ENCODE peak calls at places on chromosomes 5 and 9, in ten cellular contexts. U is effector memory CD8-positive, alpha-beta T cell; H is IMR-90; I is GM23248; G is retina; Q is stimulated activated CD8-positive, alpha-beta memory T cell treated with anti-CD3 and anti-CD28 coated beads, Interleukin-4, amount 100 ng/mL, for 24 hours; C is activated naive CD8-positive, alpha-beta T cell treated with anti-CD3 and anti-CD28 coated beads, Interleukin-2, amount 50 U/mL, for 24 hours; M is ecto neural progenitor cell; B is fibroblast of the aortic adventitia; V is neural crest cell. R is an unnamed sample.

GRCh38 chr5:79742549-79743136 is 53.0 kb downstream of the CMYA5 start:
- DNase-seq in Q (no peak), V (no peak), H (no peak), M (no peak), U (no peak), G (no peak), I (no peak), B (no peak), C (no peak), R (no peak)

GRCh38 chr5:42612997-42613396 is 143.6 kb upstream of the CCDC152 start:
- DNase-seq in I (peak), U (no peak), C (no peak), G (no peak), B (peak), V (no peak), H (peak), Q (no peak), M (no peak), R (no peak)

GRCh38 chr5:112535339-112535738 is 116.3 kb upstream of the EPB41L4A start:
- DNase-seq in U (no peak), Q (no peak), G (no peak), H (no peak), I (no peak), M (no peak), C (no peak), V (no peak), B (no peak), R (no peak)

GRCh38 chr5:122163151-122164069 is 34.1 kb downstream of the ZNF474 start:
- DNase-seq in B (peak), H (peak), U (no peak), M (no peak), V (no peak), C (no peak), I (peak), G (no peak), Q (no peak), R (no peak)

GRCh38 chr5:66206465-66206864 is 62.4 kb downstream of the SREK1 start:
- DNase-seq in H (no peak), B (no peak), G (no peak), Q (no peak), U (no peak), V (no peak), M (no peak), I (no peak), C (no peak), R (no peak)

GRCh38 chr5:171269717-171270116 is 39.3 kb upstream of the TLX3 start:
- DNase-seq in C (no peak), G (no peak), H (peak), U (no peak), Q (no peak), I (peak), M (no peak), B (peak), V (no peak), R (no peak)

GRCh38 chr9:123550797-123551196 is 194.8 kb downstream of the CRB2 start:
- DNase-seq in V (peak), C (no peak), M (peak), I (no peak), Q (no peak), H (no peak), G (peak), U (no peak), B (no peak), R (no peak)

GRCh38 chr9:102779341-102779740 is 215.8 kb upstream of the CYLC2 start:
- DNase-seq in M (no peak), U (no peak), G (no peak), C (no peak), B (no peak), V (no peak), I (no peak), H (no peak), Q (no peak), R (no peak)

GRCh38 chr9:126836216-126836615 is 24.2 kb upstream of the ZBTB34 start:
- DNase-seq in U (no peak), V (no peak), G (no peak), I (no peak), M (no peak), H (no peak), Q (no peak), C (no peak), B (peak), R (no peak)

GRCh38 chr5:81965510-81965909 is 6.3 kb upstream of the ATG10 start:
- DNase-seq in H (no peak), V (no peak), C (no peak), U (no peak), M (no peak), I (peak), G (no peak), Q (no peak), B (no peak), R (no peak)

GRCh38 chr9:22079873-22080341 is 70.8 kb upstream of the CDKN2B start:
- DNase-seq in G (no peak), U (no peak), I (peak), B (peak), H (peak), C (peak), Q (peak), M (no peak), V (no peak), R (no peak)

GRCh38 chr5:29122306-29122705 is 2071.2 kb upstream of the CDH6 start:
- DNase-seq in G (no peak), U (no peak), I (no peak), H (no peak), B (no peak), C (no peak), Q (no peak), M (no peak), V (no peak), R (no peak)

GRCh38 chr5:17897776-17898175 is 263.5 kb downstream of the TAF11L14 start:
- DNase-seq in M (no peak), G (peak), H (no peak), Q (no peak), B (no peak), U (no peak), V (no peak), I (no peak), C (no peak), R (no peak)

GRCh38 chr5:116718317-116718716 is 143.7 kb upstream of the SEMA6A start:
- DNase-seq in B (no peak), M (no peak), U (no peak), Q (no peak), H (no peak), G (no peak), C (no peak), V (no peak), I (no peak), R (no peak)

GRCh38 chr5:143196601-143197259 is 206.8 kb downstream of the NR3C1 start:
- DNase-seq in G (no peak), I (peak), Q (no peak), H (no peak), M (no peak), U (no peak), B (no peak), V (no peak), C (no peak), R (no peak)

GRCh38 chr9:110919609-110920008 is 118.7 kb downstream of the LPAR1 start:
- DNase-seq in H (peak), U (no peak), I (peak), C (no peak), B (peak), Q (no peak), V (no peak), G (no peak), M (no peak), R (no peak)

GRCh38 chr5:142219146-142219545 is 105.7 kb downstream of the SPRY4 start:
- DNase-seq in U (no peak), Q (no peak), G (no peak), M (no peak), C (no peak), H (no peak), B (no peak), I (no peak), V (no peak), R (no peak)

GRCh38 chr9:114108016-114108833 is 9.1 kb upstream of the KIF12 start:
- DNase-seq in V (peak), Q (peak), U (peak), I (peak), H (peak), C (peak), M (peak), B (peak), G (peak), R (peak)

GRCh38 chr9:12955510-12956163 is 180.8 kb downstream of the LURAP1L start:
- DNase-seq in H (no peak), M (peak), V (no peak), B (no peak), I (no peak), U (no peak), Q (no peak), C (no peak), G (no peak), R (no peak)

GRCh38 chr5:87184544-87184943 is 83.1 kb upstream of the RASA1 start:
- DNase-seq in I (no peak), H (no peak), M (no peak), G (no peak), B (no peak), C (no peak), V (no peak), U (no peak), Q (no peak), R (no peak)

GRCh38 chr9:90941661-90942060 is 140.0 kb downstream of the SYK start:
- DNase-seq in M (no peak), V (no peak), C (no peak), Q (no peak), B (no peak), G (no peak), U (no peak), H (no peak), I (no peak), R (no peak)

GRCh38 chr5:178590141-178590923 is at the start of gene COL23A1:
- DNase-seq in I (peak), B (peak), M (peak), U (peak), Q (peak), V (peak), G (peak), C (peak), H (peak), R (peak)

GRCh38 chr9:69762527-69762926 is 2.7 kb upstream of the PTAR1 start:
- DNase-seq in I (peak), U (no peak), V (no peak), B (peak), Q (no peak), M (no peak), C (no peak), H (peak), G (no peak), R (no peak)

GRCh38 chr5:42982107-42982622 is 58.0 kb downstream of the ANXA2R start:
- DNase-seq in I (no peak), B (no peak), H (no peak), M (no peak), G (peak), V (no peak), U (no peak), Q (no peak), C (no peak), R (peak)

GRCh38 chr9:2299156-2299842 is 284.2 kb downstream of the SMARCA2 start:
- DNase-seq in M (no peak), B (no peak), V (no peak), Q (no peak), H (no peak), C (no peak), U (no peak), G (no peak), I (no peak), R (no peak)

GRCh38 chr9:3971391-3972082 is 328.3 kb downstream of the GLIS3 start:
- DNase-seq in B (no peak), H (no peak), C (no peak), U (no peak), I (no peak), G (no peak), V (no peak), M (no peak), Q (no peak), R (no peak)

GRCh38 chr5:179812135-179812825 is 5.6 kb upstream of the MGAT4B start:
- DNase-seq in Q (no peak), U (no peak), H (no peak), M (no peak), B (no peak), V (no peak), I (no peak), C (no peak), G (no peak), R (no peak)

GRCh38 chr5:24646915-24647314 is 2.1 kb upstream of the CDH10 start:
- DNase-seq in V (no peak), Q (no peak), H (no peak), I (no peak), M (no peak), U (no peak), C (no peak), B (no peak), G (no peak), R (no peak)

GRCh38 chr9:21605489-21605931 is 123.4 kb upstream of the IFNE start:
- DNase-seq in U (no peak), M (no peak), H (peak), I (peak), B (peak), Q (no peak), G (peak), V (no peak), C (no peak), R (no peak)

GRCh38 chr9:135035781-135036760 is 51.4 kb upstream of the OLFM1 start:
- DNase-seq in Q (no peak), B (no peak), H (no peak), M (no peak), I (no peak), V (no peak), U (no peak), G (no peak), C (no peak), R (no peak)

GRCh38 chr9:95431286-95431685 is 85.5 kb downstream of the PTCH1 start:
- DNase-seq in V (no peak), B (no peak), G (no peak), H (no peak), I (no peak), Q (no peak), M (no peak), C (no peak), U (no peak), R (no peak)

GRCh38 chr5:140966293-140967225 is at the start of gene PCDHAC2:
- DNase-seq in H (no peak), C (no peak), B (no peak), Q (no peak), M (peak), I (peak), V (peak), U (no peak), G (peak), R (no peak)

GRCh38 chr5:59608745-59609144 is 284.8 kb downstream of the PDE4D start:
- DNase-seq in C (no peak), H (no peak), I (peak), M (no peak), G (no peak), U (no peak), B (no peak), V (no peak), Q (no peak), R (peak)

GRCh38 chr5:7926296-7926695 is 57.3 kb downstream of the MTRR start:
- DNase-seq in M (no peak), G (no peak), U (no peak), V (no peak), H (peak), Q (no peak), B (peak), C (no peak), I (peak), R (no peak)

GRCh38 chr9:76526026-76526425 is 67.0 kb downstream of the GCNT1 start:
- DNase-seq in V (no peak), H (no peak), M (no peak), G (no peak), C (no peak), B (no peak), Q (no peak), I (peak), U (no peak), R (no peak)

GRCh38 chr5:140004174-140004573 is 38.9 kb downstream of the NRG2 start:
- DNase-seq in U (no peak), H (no peak), Q (no peak), C (no peak), B (no peak), M (no peak), V (no peak), G (no peak), I (no peak), R (no peak)

GRCh38 chr5:4553968-4554367 is 586.2 kb upstream of the ADAMTS16 start:
- DNase-seq in H (no peak), B (no peak), V (no peak), M (no peak), I (no peak), G (no peak), C (no peak), Q (no peak), U (no peak), R (no peak)

R was measured in KBM-7.